ENCODE peak calls at places on chromosomes 13 and 19, in five cellular contexts. V is pancreas, K is tibial artery, L is transverse colon, R is breast epithelium. N is an unnamed sample.

GRCh38 chr19:47780215-47780551 is 1.7 kb downstream of the SELENOW start:
- DNase-seq in V (no peak), R (no peak), L (no peak), K (no peak), N (no peak)

GRCh38 chr13:108968566-108968965 is 339.2 kb downstream of the MYO16 start:
- DNase-seq in V (no peak), L (no peak), R (no peak), K (no peak), N (no peak)

GRCh38 chr13:26989261-26990007 is 182.2 kb downstream of the USP12 start:
- DNase-seq in L (peak; percentile 4), K (no peak), R (no peak), V (no peak), N (no peak)

GRCh38 chr13:48037346-48038173 is at the start of gene NUDT15:
- DNase-seq in R (peak; percentile 90), L (peak; percentile 95), K (peak; percentile 95), V (peak; percentile 94), N (peak; percentile 85)

GRCh38 chr19:34667349-34668076 is 9.4 kb downstream of the SCGB2B2 start:
- DNase-seq in R (no peak), L (no peak), V (no peak), K (no peak), N (no peak)

GRCh38 chr19:4108767-4109625 is 14.9 kb downstream of the MAP2K2 start:
- DNase-seq in R (no peak), V (no peak), K (no peak), L (peak; percentile 45), N (no peak)

GRCh38 chr19:40279120-40279551 is 6.0 kb downstream of the AKT2 start:
- DNase-seq in L (peak; percentile 26), R (no peak), K (peak; percentile 76), V (no peak), N (peak; percentile 58)

GRCh38 chr13:113526466-113527220 is 36.1 kb upstream of the DCUN1D2 start:
- DNase-seq in L (no peak), K (peak; percentile 38), V (no peak), R (peak; percentile 9), N (no peak)

GRCh38 chr19:49327878-49328544 is 3.0 kb upstream of the SLC6A16 start:
- DNase-seq in L (no peak), R (no peak), K (peak; percentile 43), V (no peak), N (no peak)

GRCh38 chr19:58021541-58022282 is 12.1 kb upstream of the ZSCAN1 start:
- DNase-seq in R (peak; percentile 38), V (peak; percentile 56), L (peak; percentile 27), K (no peak), N (no peak)

GRCh38 chr13:73440296-73440895 is 381.6 kb downstream of the KLF5 start:
- DNase-seq in L (no peak), K (no peak), R (no peak), V (no peak), N (no peak)

GRCh38 chr19:18436651-18437478 is 1.1 kb downstream of the ISYNA1 start:
- DNase-seq in V (peak; percentile 75), L (peak; percentile 86), K (peak; percentile 90), R (no peak), N (peak; percentile 43)

GRCh38 chr13:43388282-43389034 is 365.1 kb downstream of the DNAJC15 start:
- DNase-seq in K (no peak), V (peak; percentile 53), R (no peak), L (no peak), N (no peak)

GRCh38 chr13:113855931-113856715 is 7.8 kb downstream of the GAS6 start:
- DNase-seq in R (peak; percentile 39), K (peak; percentile 61), L (no peak), V (peak; percentile 7), N (peak; percentile 14)

GRCh38 chr19:48617146-48617937 is 1.6 kb downstream of the RPL18 start:
- DNase-seq in V (peak; percentile 48), K (peak; percentile 60), R (no peak), L (no peak), N (no peak)

GRCh38 chr13:44368599-44369368 is 4.8 kb upstream of the SERP2 start:
- DNase-seq in V (no peak), L (peak; percentile 62), R (no peak), K (no peak), N (no peak)

GRCh38 chr13:26991508-26992181 is 180.0 kb downstream of the USP12 start:
- DNase-seq in R (no peak), V (peak; percentile 31), K (no peak), L (no peak), N (no peak)

GRCh38 chr13:60756306-60756705 is 359.3 kb downstream of the TDRD3 start:
- DNase-seq in V (no peak), L (no peak), R (no peak), K (no peak), N (no peak)

GRCh38 chr19:43441736-43442135 is 23.7 kb downstream of the LYPD3 start:
- DNase-seq in R (no peak), K (no peak), V (no peak), L (no peak), N (no peak)

GRCh38 chr19:45773384-45773783 is 4.3 kb upstream of the SIX5 start:
- DNase-seq in L (no peak), V (peak; percentile 78), R (no peak), K (no peak), N (no peak)

GRCh38 chr13:110949628-110950027 is 34.8 kb upstream of the ANKRD10 start:
- DNase-seq in V (no peak), L (no peak), R (no peak), K (no peak), N (no peak)

GRCh38 chr13:19150712-19151228 is 30.9 kb downstream of the TUBA3C start:
- DNase-seq in V (no peak), R (no peak), K (no peak), L (no peak), N (no peak)

GRCh38 chr19:7370546-7370945 is 21.8 kb downstream of the ARHGEF18 start:
- DNase-seq in R (no peak), V (no peak), L (no peak), K (no peak), N (no peak)
- TF ChIP-seq CTCF in R (no peak), V (no peak), L (no peak), K (no peak), N (no peak)

DNA sequence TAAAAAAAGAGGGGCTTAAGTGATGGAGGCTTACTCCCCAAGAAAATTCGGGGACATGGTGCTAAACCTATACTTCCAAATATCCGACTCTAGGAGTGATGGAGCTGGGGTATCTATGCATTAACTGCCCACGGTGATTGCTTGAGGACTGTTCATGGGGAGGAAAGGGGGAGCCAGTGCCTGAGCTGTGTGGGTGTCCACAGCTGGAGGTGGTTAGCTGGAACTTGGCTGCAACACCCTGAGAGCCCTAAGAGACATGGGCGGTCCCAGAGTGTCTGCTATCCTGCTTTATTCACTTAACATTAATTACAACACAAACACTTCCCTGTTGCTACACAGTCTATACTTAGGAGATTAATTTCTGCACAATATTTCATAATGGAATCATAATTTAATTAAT is 28.1 kb upstream of the POMP start:
- DNase-seq in L (no peak), V (no peak), K (no peak), R (no peak), N (no peak)
- H3K4me1 ChIP-seq in L (no peaks in the 10 kb centered on the region), V (no peaks in the 10 kb centered on the region), K (no peaks in the 10 kb centered on the region), R (no peaks in the 10 kb centered on the region), N (no peaks in the 10 kb centered on the region)

GRCh38 chr13:49997935-49998334 is 1.1 kb downstream of the TRIM13 start:
- DNase-seq in K (no peak), R (no peak), V (no peak), L (no peak), N (no peak)
- H3K27ac ChIP-seq in K (peak overlapping the region; percentile 97), R (no peak overlapping the region), V (peak overlapping the region; percentile 99), L (peak overlapping the region; percentile 99), N (peak overlapping the region; percentile 99)

DNA sequence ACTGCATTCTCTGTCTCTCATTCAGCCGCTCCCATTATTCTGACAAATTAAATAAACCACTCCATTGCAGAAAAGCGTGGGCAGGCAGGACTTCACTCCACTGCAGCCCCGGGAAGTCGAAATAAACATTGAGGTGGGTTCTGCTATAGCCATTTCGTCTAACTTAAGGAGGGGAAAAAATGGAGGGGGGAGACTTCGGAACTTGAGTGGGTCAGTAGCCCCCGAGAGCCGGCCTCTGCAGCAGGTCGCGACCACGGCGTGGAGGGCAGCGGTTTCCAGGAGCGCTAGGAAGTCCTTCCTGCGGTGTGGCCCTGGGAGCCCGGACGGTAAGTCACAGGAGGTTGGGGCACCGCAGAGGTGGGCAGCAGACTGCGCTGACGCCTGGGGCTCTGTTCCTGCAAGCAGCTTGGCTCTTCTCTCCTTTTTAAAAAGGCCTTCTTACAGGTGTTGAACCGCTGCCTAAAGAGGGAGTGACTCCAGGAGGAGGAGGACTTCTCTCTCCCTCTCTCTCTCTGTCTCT is 94.6 kb upstream of the SOX1 start:
- DNase-seq in K (no peak), L (no peak), R (no peak), V (no peak), N (no peak)
- TF ChIP-seq CTCF in K (no peak), L (no peak), R (no peak), V (no peak), N (no peak)